ENCODE peak calls at places on chromosomes 1 and 21, in five cellular contexts. G is choroid plexus epithelial cell, Z is upper lobe of right lung, P is SJSA1, O is fibroblast of lung. B is an unnamed sample.

GRCh38 chr1:211497489-211498045 is 5.6 kb upstream of the RD3 start:
- DNase-seq in Z (no peak), G (no peak), O (no peak), P (no peak), B (no peak)

GRCh38 chr1:113783254-113784103 is 24.2 kb upstream of the PHTF1 start:
- DNase-seq in O (peak; percentile 66), Z (no peak), G (peak; percentile 66), P (no peak), B (no peak)

GRCh38 chr1:61293197-61293596 is 210.8 kb downstream of the NFIA start:
- DNase-seq in P (no peak), Z (no peak), O (no peak), G (peak; percentile 34), B (no peak)

GRCh38 chr1:175548774-175549173 is 194.6 kb downstream of the TNR start:
- DNase-seq in Z (no peak), G (no peak), O (no peak), P (no peak), B (no peak)

GRCh38 chr1:150263549-150263948 is 5.3 kb downstream of the APH1A start:
- DNase-seq in P (no peak), Z (no peak), O (no peak), G (no peak), B (no peak)

GRCh38 chr1:6612641-6613360 is 730 bp upstream of the PHF13 start:
- DNase-seq in P (peak; percentile 71), Z (peak; percentile 78), G (peak; percentile 54), O (peak; percentile 31), B (no peak)

GRCh38 chr1:209926045-209926444 is 12.0 kb upstream of the SYT14 start:
- DNase-seq in Z (no peak), O (peak; percentile 28), G (peak; percentile 86), P (peak; percentile 71), B (no peak)

GRCh38 chr1:86084998-86085397 is 71.6 kb downstream of the COL24A1 start:
- DNase-seq in P (no peak), G (no peak), Z (no peak), O (no peak), B (no peak)

GRCh38 chr21:43312011-43312410 is 114.9 kb downstream of the SIK1 start:
- DNase-seq in P (no peak), G (no peak), Z (no peak), O (no peak), B (no peak)

GRCh38 chr1:26282694-26283019 is 2.8 kb downstream of the SH3BGRL3 start:
- DNase-seq in G (no peak), O (no peak), P (no peak), Z (no peak), B (no peak)

GRCh38 chr1:23779826-23780371 is 1.7 kb downstream of the PITHD1 start:
- DNase-seq in Z (no peak), G (peak; percentile 66), P (peak; percentile 57), O (peak; percentile 67), B (no peak)

GRCh38 chr1:171663036-171663853 is 10.8 kb upstream of the MYOC start:
- DNase-seq in O (no peak), G (no peak), P (no peak), Z (no peak), B (no peak)
- H3K4me3 ChIP-seq in O (no peak overlapping the region), G (no peak overlapping the region), P (no peak overlapping the region), Z (no peak overlapping the region), B (no peak overlapping the region)

DNA sequence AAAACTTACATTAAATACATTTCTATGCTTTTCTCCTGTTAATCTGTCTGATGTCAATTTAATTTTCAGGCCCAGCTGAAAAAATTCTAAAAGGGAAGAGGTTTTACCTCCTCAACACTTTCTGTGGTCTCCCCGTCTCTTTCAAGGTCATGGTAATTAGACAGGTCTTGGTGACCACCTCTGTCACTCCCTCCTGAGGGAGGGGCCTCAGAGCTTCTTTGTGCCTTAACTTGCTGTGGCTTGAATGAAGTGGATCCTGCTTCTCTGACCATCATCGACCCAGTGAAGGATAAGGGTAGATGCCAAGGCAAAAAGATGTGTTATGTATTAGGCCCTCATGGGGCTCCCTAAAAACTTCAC is 40.8 kb upstream of the OSBPL9 start:
- DNase-seq in G (no peak), P (no peak), O (no peak), Z (no peak), B (no peak)
- H3K4me3 ChIP-seq in G (no peak overlapping the region), P (no peak overlapping the region), O (no peak overlapping the region), Z (no peak overlapping the region), B (no peak overlapping the region)

GRCh38 chr1:170594227-170594626 is 62.3 kb downstream of the GORAB start:
- DNase-seq in Z (no peak), P (no peak), G (no peak), O (no peak), B (no peak)

GRCh38 chr1:170592591-170593111 is 60.7 kb downstream of the GORAB start:
- DNase-seq in O (no peak), P (no peak), Z (no peak), G (no peak), B (no peak)

GRCh38 chr1:170590921-170591705 is 59.1 kb downstream of the GORAB start:
- DNase-seq in G (no peak), P (no peak), Z (no peak), O (no peak), B (no peak)

GRCh38 chr1:170593173-170593572 is 61.2 kb downstream of the GORAB start:
- DNase-seq in P (no peak), Z (no peak), O (no peak), G (no peak), B (no peak)

GRCh38 chr1:170593612-170594011 is 61.6 kb downstream of the GORAB start:
- DNase-seq in P (no peak), G (no peak), Z (no peak), O (no peak), B (no peak)
- H3K4me3 ChIP-seq in P (no peak overlapping the region), G (no peak overlapping the region), Z (no peak overlapping the region), O (no peak overlapping the region), B (no peak overlapping the region)

DNA sequence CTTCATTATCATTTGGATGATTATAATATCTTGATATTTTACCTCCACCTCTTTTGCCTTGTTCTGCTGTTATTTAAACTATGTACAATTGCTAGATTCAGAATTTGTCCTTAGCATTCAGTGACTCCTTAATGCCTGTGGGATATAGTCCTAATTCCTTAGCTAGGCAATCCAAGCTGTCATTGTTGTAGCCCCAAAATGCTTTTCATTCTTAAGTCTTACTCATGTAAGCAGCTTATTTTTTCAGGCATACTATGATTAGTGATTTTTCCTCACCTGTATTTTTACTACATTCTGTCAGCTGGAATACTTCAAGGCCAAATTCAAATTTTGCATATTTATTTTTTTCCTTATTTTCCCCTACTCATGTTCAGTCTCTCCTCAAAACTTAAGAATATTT is 13.4 kb downstream of the PKN2 start:
- DNase-seq in O (no peak), Z (no peak), P (peak; percentile 58), G (peak; percentile 43), B (no peak)
- H3K4me3 ChIP-seq in O (no peak overlapping the region), Z (no peak overlapping the region), P (no peak overlapping the region), G (no peak overlapping the region), B (no peak overlapping the region)

GRCh38 chr1:235326719-235327558 is 1.0 kb downstream of the ARID4B start:
- DNase-seq in P (peak; percentile 47), Z (peak; percentile 74), O (no peak), G (peak; percentile 22), B (no peak)

GRCh38 chr1:235325139-235325538 is 2.8 kb downstream of the ARID4B start:
- DNase-seq in Z (no peak), P (no peak), O (no peak), G (no peak), B (no peak)

GRCh38 chr1:235327559-235328270 is at the start of gene ARID4B:
- DNase-seq in P (peak; percentile 89), G (no peak), Z (peak; percentile 90), O (no peak), B (peak; percentile 77)

GRCh38 chr1:235324296-235324695 is 3.7 kb downstream of the ARID4B start:
- DNase-seq in P (no peak), G (no peak), Z (no peak), O (no peak), B (no peak)

DNA sequence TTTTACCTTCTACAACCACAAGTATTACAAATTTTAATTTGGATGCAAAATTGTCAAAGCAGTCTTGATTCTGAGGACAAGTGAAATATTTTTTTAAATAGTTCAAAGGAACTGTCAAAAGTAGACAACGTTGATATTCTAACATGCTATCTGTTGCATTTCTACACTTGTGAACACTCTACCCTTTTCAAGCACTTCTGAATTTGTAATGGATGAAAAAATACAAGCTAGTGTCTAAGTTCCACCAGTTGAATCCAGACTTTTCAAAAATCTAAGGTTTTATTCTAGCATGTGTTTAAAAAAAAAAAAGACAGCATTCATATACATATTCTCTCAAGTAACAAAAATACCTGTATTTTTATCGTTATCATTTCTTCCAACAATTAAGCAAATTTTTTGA is 2.1 kb downstream of the ARID4B start:
- DNase-seq in P (no peak), G (no peak), Z (no peak), O (no peak), B (no peak)
- H3K4me3 ChIP-seq in P (no peak overlapping the region), G (peak overlapping the region; percentile 96), Z (peak overlapping the region; percentile 70), O (peak overlapping the region; percentile 93), B (peak overlapping the region; percentile 96)

GRCh38 chr21:33403128-33403785 is at the start of gene IFNGR2:
- DNase-seq in Z (peak; percentile 85), G (peak; percentile 40), O (no peak), P (peak; percentile 15), B (no peak)
- H3K4me3 ChIP-seq in Z (peak within 1 kb of the TSS; percentile 90), G (peak within 1 kb of the TSS; percentile 84), O (peak within 1 kb of the TSS; percentile 80), P (peak within 1 kb of the TSS; percentile 77), B (peak within 1 kb of the TSS; percentile 63)

GRCh38 chr1:5565281-5565680 is 426.9 kb downstream of the NPHP4 start:
- DNase-seq in Z (no peak), O (no peak), P (no peak), G (no peak), B (no peak)

GRCh38 chr1:5570931-5571330 is 421.3 kb downstream of the NPHP4 start:
- DNase-seq in Z (no peak), P (no peak), G (no peak), O (no peak), B (no peak)

GRCh38 chr1:5566924-5567323 is 425.3 kb downstream of the NPHP4 start:
- DNase-seq in Z (no peak), O (no peak), P (no peak), G (no peak), B (no peak)

GRCh38 chr1:5565726-5566125 is 426.5 kb downstream of the NPHP4 start:
- DNase-seq in Z (no peak), O (no peak), G (no peak), P (no peak), B (no peak)

GRCh38 chr1:5567839-5568238 is 424.4 kb downstream of the NPHP4 start:
- DNase-seq in P (no peak), Z (no peak), G (no peak), O (no peak), B (no peak)
- H3K4me3 ChIP-seq in P (no peak overlapping the region), Z (no peak overlapping the region), G (no peak overlapping the region), O (no peak overlapping the region), B (no peak overlapping the region)

GRCh38 chr1:53162621-53163020 is 20.2 kb upstream of the SLC1A7 start:
- DNase-seq in Z (no peak), G (peak; percentile 39), O (no peak), P (no peak), B (no peak)
- H3K4me3 ChIP-seq in Z (no peak overlapping the region), G (no peak overlapping the region), O (no peak overlapping the region), P (no peak overlapping the region), B (no peak overlapping the region)